ENCODE peak calls at places on chromosome 13, in six cellular contexts. K is prostate gland, L is breast epithelium, V is A549, S is Peyer's patch, T is heart left ventricle. U is an unnamed sample.

GRCh38 chr13:66759919-66760318 is 470.2 kb downstream of the PCDH9 start:
- DNase-seq in V (no peak), L (no peak), T (no peak), K (no peak), S (no peak), U (no peak)

GRCh38 chr13:44927953-44928352 is 61.3 kb downstream of the NUFIP1 start:
- DNase-seq in S (no peak), L (no peak), T (no peak), V (no peak), K (peak; percentile 39), U (no peak)

GRCh38 chr13:99505814-99506269 is 4.6 kb downstream of the TM9SF2 start:
- DNase-seq in L (no peak), T (no peak), S (no peak), V (peak; percentile 16), K (no peak), U (no peak)

GRCh38 chr13:60494296-60494695 is 97.3 kb downstream of the TDRD3 start:
- DNase-seq in S (no peak), K (no peak), V (no peak), L (no peak), T (no peak), U (no peak)

GRCh38 chr13:98324105-98324504 is 147.0 kb upstream of the RNF113B start:
- DNase-seq in V (no peak), T (no peak), K (peak; percentile 53), L (no peak), S (no peak), U (no peak)

GRCh38 chr13:98325724-98326123 is 148.7 kb upstream of the RNF113B start:
- DNase-seq in K (peak; percentile 36), T (no peak), L (no peak), V (no peak), S (no peak), U (no peak)

GRCh38 chr13:52851153-52851962 is 2.9 kb upstream of the PCDH8 start:
- DNase-seq in T (peak; percentile 49), V (no peak), L (no peak), K (no peak), S (peak; percentile 57), U (peak; percentile 40)

GRCh38 chr13:48160879-48161278 is 66.0 kb upstream of the MED4 start:
- DNase-seq in V (no peak), S (no peak), L (no peak), K (no peak), T (peak; percentile 50), U (no peak)

GRCh38 chr13:88051746-88052482 is 380.7 kb downstream of the SLITRK5 start:
- DNase-seq in L (no peak), V (no peak), K (no peak), T (peak; percentile 7), S (peak; percentile 28), U (no peak)

GRCh38 chr13:21225082-21225481 is 48.6 kb downstream of the MRPL57 start:
- DNase-seq in T (no peak), S (no peak), K (no peak), V (no peak), L (no peak), U (no peak)

GRCh38 chr13:94192576-94192975 is 286.9 kb downstream of the DCT start:
- DNase-seq in V (no peak), K (peak; percentile 18), S (no peak), L (no peak), T (peak; percentile 21), U (peak; percentile 15)

GRCh38 chr13:31887311-31887710 is 144.3 kb upstream of the FRY start:
- DNase-seq in L (no peak), V (no peak), T (no peak), S (no peak), K (no peak), U (no peak)

GRCh38 chr13:73287871-73288270 is 229.1 kb downstream of the KLF5 start:
- DNase-seq in L (no peak), T (no peak), S (no peak), K (no peak), V (no peak), U (no peak)
- H3K9me3 ChIP-seq in L (no peaks in the 10 kb centered on the region), T (no peaks in the 10 kb centered on the region), S (no peaks in the 10 kb centered on the region), K (no peaks in the 10 kb centered on the region), V (no peaks in the 10 kb centered on the region), U (no peaks in the 10 kb centered on the region)

GRCh38 chr13:109783815-109784589 is 2.4 kb downstream of the IRS2 start:
- DNase-seq in K (no peak), T (peak; percentile 38), V (no peak), L (no peak), S (no peak), U (no peak)
- H3K4me3 ChIP-seq in K (peak overlapping the region; percentile 96), T (peak overlapping the region; percentile 56), V (peak overlapping the region; percentile 89), L (peak overlapping the region; percentile 97), S (peak overlapping the region; percentile 70), U (peak overlapping the region; percentile 89)

GRCh38 chr13:112588490-112589297 is 741 bp upstream of the TUBGCP3 start:
- DNase-seq in K (no peak), S (no peak), L (no peak), T (no peak), V (no peak), U (no peak)
- TF ChIP-seq POLR2A in K (no peak), S (no peak), L (no peak), T (no peak), V (no peak), U (no peak)

DNA sequence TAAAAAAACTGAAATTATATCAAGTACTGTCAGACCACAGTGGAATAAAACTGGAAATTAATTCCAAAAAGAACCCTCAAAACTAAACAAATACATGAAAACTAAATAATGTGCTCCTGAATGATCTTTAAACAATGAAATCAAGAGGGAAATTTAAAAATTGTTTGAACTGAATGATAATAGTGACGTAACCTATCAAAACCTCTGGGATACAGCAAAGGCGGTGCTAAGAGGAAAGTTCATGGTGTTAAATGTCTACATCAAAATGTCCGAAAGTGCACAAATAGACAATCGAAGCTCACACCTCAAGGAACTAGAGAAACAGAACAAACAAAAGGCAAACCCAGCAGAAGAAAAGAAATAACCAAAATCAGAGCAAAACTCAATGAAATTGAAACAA is 70.8 kb upstream of the TUBA3C start:
- DNase-seq in L (no peak), S (no peak), T (no peak), K (no peak), V (no peak), U (no peak)
- H3K9me3 ChIP-seq in L (no peaks in the 10 kb centered on the region), S (no peaks in the 10 kb centered on the region), T (no peaks in the 10 kb centered on the region), K (no peaks in the 10 kb centered on the region), V (no peaks in the 10 kb centered on the region), U (peaks cover under 1% of the 10 kb centered on the region)

DNA sequence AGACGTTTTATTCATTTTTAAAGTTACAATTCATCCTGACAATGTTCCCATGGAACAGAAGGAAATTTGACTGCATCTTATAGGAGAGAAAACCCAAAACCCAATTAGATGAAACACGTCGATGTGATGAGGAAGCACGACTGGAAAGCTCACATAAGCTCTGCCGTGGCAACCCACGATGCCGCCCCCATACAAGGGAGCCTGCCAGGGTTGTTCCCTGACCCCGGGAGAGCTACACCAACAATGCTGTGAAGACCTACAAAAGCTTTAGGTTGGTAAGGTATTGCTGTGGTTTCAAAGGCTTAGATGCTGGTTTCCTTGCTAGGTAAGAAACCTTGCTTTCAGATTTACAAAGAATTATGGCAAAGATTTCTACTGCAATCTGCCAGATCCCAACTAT is 393.1 kb downstream of the KLF12 start:
- DNase-seq in T (no peak), V (no peak), S (no peak), K (no peak), L (no peak), U (no peak)
- H3K4me3 ChIP-seq in T (no peak overlapping the region), V (no peak overlapping the region), S (no peak overlapping the region), K (no peak overlapping the region), L (peak overlapping the region; percentile 54), U (no peak overlapping the region)